ENCODE peak calls at places on chromosomes 7 and 10, in ten cellular contexts. N is Peyer's patch, K is A673, I is prostate gland, D is heart left ventricle, R is HCT116, W is RWPE2, Z is small intestine, A is cardiac muscle cell, P is GM23338. S is an unnamed sample. For H3K4me1, the result is how much of the 10 kb centered on the place peaks cover.

GRCh38 chr7:139598642-139599041 is 75.2 kb downstream of the CLEC2L start:
- DNase-seq in N (no peak), K (peak), I (no peak), D (no peak), R (no peak), W (no peak), Z (peak), A (peak), P (no peak), S (no peak)

GRCh38 chr7:12719141-12719919 is 31.9 kb downstream of the ARL4A start:
- DNase-seq in N (no peak), K (peak), I (peak), D (no peak), R (no peak), W (no peak), Z (no peak), A (peak), P (no peak), S (peak)

GRCh38 chr7:76225379-76225778 is 23.7 kb downstream of the SRRM3 start:
- DNase-seq in N (no peak), K (peak), I (no peak), D (peak), R (no peak), W (no peak), Z (no peak), A (peak), P (peak), S (no peak)

GRCh38 chr7:39127058-39127457 is 149.3 kb downstream of the POU6F2 start:
- DNase-seq in N (no peak), K (no peak), I (no peak), D (no peak), R (no peak), W (no peak), Z (no peak), A (no peak), P (no peak), S (no peak)

GRCh38 chr10:127534511-127534910 is 14.6 kb upstream of the NPS start:
- DNase-seq in N (no peak), K (no peak), I (no peak), D (no peak), R (no peak), W (no peak), Z (no peak), A (no peak), P (no peak), S (no peak)

GRCh38 chr7:140534743-140535142 is 55.4 kb upstream of the MKRN1 start:
- DNase-seq in N (no peak), K (no peak), I (no peak), D (no peak), R (no peak), W (no peak), Z (no peak), A (no peak), P (no peak), S (peak)

GRCh38 chr10:132451506-132452215 is 54.7 kb downstream of the PWWP2B start:
- DNase-seq in N (peak), K (no peak), I (no peak), D (no peak), R (no peak), W (no peak), Z (no peak), A (no peak), P (no peak), S (no peak)

GRCh38 chr7:120729300-120729699 is 128.6 kb downstream of the TSPAN12 start:
- DNase-seq in N (no peak), K (no peak), I (no peak), D (no peak), R (no peak), W (no peak), Z (no peak), A (no peak), P (no peak), S (no peak)

GRCh38 chr7:14158111-14158510 is 168.6 kb upstream of the ETV1 start:
- DNase-seq in N (no peak), K (no peak), I (no peak), D (no peak), R (no peak), W (no peak), Z (no peak), A (no peak), P (no peak), S (no peak)

GRCh38 chr7:2521952-2522591 is 2.5 kb downstream of the LFNG start:
- DNase-seq in N (peak), K (peak), I (no peak), D (no peak), R (no peak), W (no peak), Z (peak), A (peak), P (no peak), S (no peak)

GRCh38 chr7:29102554-29103151 is 43.7 kb downstream of the CPVL start:
- DNase-seq in N (peak), K (peak), I (peak), D (peak), R (peak), W (no peak), Z (peak), A (peak), P (peak), S (peak)

GRCh38 chr10:110932505-110933180 is 13.2 kb downstream of the SHOC2 start:
- DNase-seq in N (no peak), K (no peak), I (no peak), D (no peak), R (no peak), W (no peak), Z (no peak), A (no peak), P (no peak), S (no peak)

GRCh38 chr7:139066315-139066714 is 30.5 kb upstream of the ZC3HAV1L start:
- DNase-seq in N (no peak), K (no peak), I (no peak), D (no peak), R (no peak), W (no peak), Z (no peak), A (no peak), P (no peak), S (no peak)

GRCh38 chr10:9262770-9263169 is 1208.3 kb downstream of the GATA3 start:
- DNase-seq in N (no peak), K (no peak), I (no peak), D (no peak), R (no peak), W (no peak), Z (no peak), A (no peak), P (no peak), S (no peak)

GRCh38 chr7:41391818-41392217 is 311.1 kb downstream of the INHBA start:
- DNase-seq in N (no peak), K (no peak), I (no peak), D (no peak), R (no peak), W (no peak), Z (no peak), A (no peak), P (peak), S (no peak)

GRCh38 chr7:99563650-99564049 is 5.2 kb downstream of the ZNF655 start:
- DNase-seq in N (no peak), K (no peak), I (no peak), D (no peak), R (no peak), W (peak), Z (no peak), A (peak), P (no peak), S (no peak)

GRCh38 chr7:94620703-94621118 is 35.2 kb downstream of the SGCE start:
- DNase-seq in N (no peak), K (peak), I (peak), D (peak), R (peak), W (peak), Z (peak), A (peak), P (no peak), S (peak)

GRCh38 chr7:146414872-146415271 is 298.3 kb downstream of the CNTNAP2 start:
- DNase-seq in N (no peak), K (no peak), I (no peak), D (no peak), R (no peak), W (no peak), Z (no peak), A (no peak), P (no peak), S (no peak)

GRCh38 chr10:3046941-3047621 is 20.3 kb upstream of the PFKP start:
- DNase-seq in N (no peak), K (no peak), I (no peak), D (no peak), R (no peak), W (no peak), Z (no peak), A (no peak), P (no peak), S (no peak)

GRCh38 chr7:27364344-27364758 is 121.7 kb downstream of the EVX1 start:
- DNase-seq in N (no peak), K (no peak), I (peak), D (peak), R (no peak), W (no peak), Z (peak), A (peak), P (no peak), S (peak)

GRCh38 chr7:79912213-79912633 is 222.4 kb upstream of the GNAI1 start:
- DNase-seq in N (no peak), K (no peak), I (no peak), D (no peak), R (no peak), W (no peak), Z (no peak), A (no peak), P (no peak), S (no peak)

GRCh38 chr10:21194510-21194993 is 297.4 kb upstream of the NEBL start:
- DNase-seq in N (no peak), K (peak), I (peak), D (no peak), R (peak), W (no peak), Z (peak), A (peak), P (no peak), S (no peak)

GRCh38 chr10:124175701-124176100 is 82.3 kb upstream of the CHST15 start:
- DNase-seq in N (no peak), K (no peak), I (no peak), D (no peak), R (no peak), W (no peak), Z (no peak), A (no peak), P (no peak), S (no peak)

GRCh38 chr7:1562611-1563051 is 6.6 kb upstream of the TMEM184A start:
- DNase-seq in N (no peak), K (no peak), I (no peak), D (no peak), R (no peak), W (no peak), Z (no peak), A (no peak), P (no peak), S (no peak)

GRCh38 chr7:44062180-44062902 is 3.0 kb downstream of the PGAM2 start:
- DNase-seq in N (peak), K (no peak), I (no peak), D (no peak), R (no peak), W (peak), Z (no peak), A (no peak), P (no peak), S (peak)
- H3K4me1 ChIP-seq in N (under half), K (under half), I (under half), D (under half), R (under half), W (under half), Z (under half), A (under half), P (under half), S (under half)

DNA sequence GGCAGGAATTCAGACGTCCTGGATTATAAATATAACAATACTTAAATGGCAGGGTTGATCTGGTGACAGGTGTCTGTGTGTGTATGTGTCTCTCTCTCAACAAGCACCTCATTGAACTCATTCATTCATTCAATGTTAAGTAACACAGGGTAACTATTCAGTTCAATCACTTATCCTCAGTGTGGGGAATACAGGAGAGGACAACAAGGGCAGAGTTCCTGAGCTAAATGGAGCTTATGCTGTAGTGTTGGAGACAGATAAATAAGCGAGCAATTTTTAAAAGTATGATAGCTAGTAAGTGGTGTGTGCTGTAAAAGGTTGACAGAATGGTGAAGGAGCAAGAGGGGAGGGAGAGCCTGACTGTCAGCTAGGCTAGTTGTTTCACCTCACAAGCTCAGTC is 178.4 kb downstream of the DGKI start:
- DNase-seq in N (no peak), K (no peak), I (no peak), D (no peak), R (no peak), W (no peak), Z (no peak), A (no peak), P (no peak), S (no peak)
- H3K4me1 ChIP-seq in N (under half), K (under half), I (under half), D (under half), R (under half), W (under half), Z (under half), A (under half), P (under half), S (under half)

GRCh38 chr10:95177429-95177828 is 16.6 kb upstream of the ACSM6 start:
- DNase-seq in N (no peak), K (no peak), I (no peak), D (no peak), R (no peak), W (no peak), Z (no peak), A (no peak), P (no peak), S (no peak)

GRCh38 chr10:95181731-95182130 is 12.3 kb upstream of the ACSM6 start:
- DNase-seq in N (no peak), K (no peak), I (no peak), D (no peak), R (no peak), W (no peak), Z (peak), A (no peak), P (no peak), S (no peak)

GRCh38 chr10:95176101-95176500 is 17.9 kb upstream of the ACSM6 start:
- DNase-seq in N (no peak), K (no peak), I (no peak), D (no peak), R (no peak), W (no peak), Z (no peak), A (no peak), P (no peak), S (no peak)

GRCh38 chr10:95178797-95179196 is 15.2 kb upstream of the ACSM6 start:
- DNase-seq in N (no peak), K (no peak), I (no peak), D (no peak), R (no peak), W (no peak), Z (no peak), A (no peak), P (no peak), S (no peak)

DNA sequence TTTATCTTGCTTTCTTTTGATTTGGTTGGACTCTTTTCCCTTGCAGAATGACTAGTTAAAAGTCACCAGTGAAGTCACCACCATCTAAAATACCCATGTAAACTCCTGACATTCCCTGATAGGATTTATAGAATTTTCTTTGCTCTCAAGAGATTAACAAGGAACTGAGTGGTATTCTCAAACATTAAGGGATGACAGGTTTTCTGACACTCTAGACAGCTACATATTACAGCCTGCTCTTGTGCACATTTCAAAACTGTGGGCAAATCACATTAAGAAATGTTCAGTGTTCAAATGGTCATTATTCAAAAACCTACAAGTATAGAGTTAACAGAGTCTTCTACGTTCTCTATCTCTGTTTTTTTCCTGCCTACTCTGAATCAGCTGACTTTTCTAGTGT is 15.8 kb upstream of the ACSM6 start:
- DNase-seq in N (no peak), K (no peak), I (no peak), D (no peak), R (no peak), W (no peak), Z (no peak), A (no peak), P (no peak), S (no peak)
- H3K4me1 ChIP-seq in N (under half), K (under half), I (under half), D (under half), R (under half), W (under half), Z (under half), A (under half), P (under half), S (under half)

GRCh38 chr7:105346138-105346537 is 42.6 kb downstream of the SRPK2 start:
- DNase-seq in N (no peak), K (no peak), I (no peak), D (no peak), R (no peak), W (no peak), Z (no peak), A (no peak), P (no peak), S (no peak)
- H3K4me1 ChIP-seq in N (under half), K (under half), I (under half), D (under half), R (under half), W (under half), Z (under half), A (under half), P (under half), S (under half)

GRCh38 chr7:92639956-92640355 is 49.8 kb upstream of the FAM133B start:
- DNase-seq in N (no peak), K (no peak), I (no peak), D (no peak), R (no peak), W (no peak), Z (no peak), A (no peak), P (no peak), S (no peak)
- H3K4me1 ChIP-seq in N (under half), K (under half), I (under half), D (under half), R (under half), W (under half), Z (under half), A (under half), P (under half), S (under half)

DNA sequence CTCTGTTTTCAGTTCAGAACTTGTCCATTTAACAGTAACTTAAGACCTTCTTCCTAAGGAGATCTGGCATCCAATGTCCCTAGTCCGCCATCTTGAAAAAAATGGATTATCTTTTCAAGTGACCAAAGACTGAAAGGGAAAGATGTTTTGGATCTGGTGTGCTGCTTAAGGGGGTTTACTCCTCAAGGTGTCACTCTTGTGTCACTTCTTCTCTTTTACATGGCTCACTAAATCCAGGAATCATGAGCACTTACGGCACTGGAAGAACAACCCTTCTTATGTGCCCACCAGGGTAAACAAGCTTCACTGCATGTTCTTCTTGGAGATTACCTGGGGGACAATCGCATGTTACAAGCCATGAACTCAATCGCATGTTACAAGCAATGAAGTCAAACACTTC is 43.7 kb downstream of the ANXA8 start:
- DNase-seq in N (no peak), K (no peak), I (no peak), D (no peak), R (no peak), W (no peak), Z (no peak), A (no peak), P (peak), S (no peak)
- H3K4me1 ChIP-seq in N (under half), K (under half), I (under half), D (under half), R (under half), W (under half), Z (under half), A (under half), P (under half), S (under half)

GRCh38 chr7:30914611-30915601 is 3.3 kb downstream of the AQP1 start:
- DNase-seq in N (peak), K (no peak), I (no peak), D (no peak), R (peak), W (no peak), Z (peak), A (peak), P (no peak), S (no peak)
- H3K4me1 ChIP-seq in N (under half), K (under half), I (under half), D (under half), R (under half), W (under half), Z (under half), A (half or more), P (under half), S (half or more)

S was measured in tibial nerve.